ENCODE peak calls at places on chromosomes 13 and 19, in four cellular contexts. Z is kidney epithelial cell, Y is fibroblast of lung, C is heart right ventricle. E is an unnamed sample.
A peak's percentile ranks its signal among the peaks of the same experiment; 100 is the strongest.

GRCh38 chr19:18701250-18701608 is 17.7 kb downstream of the CRTC1 start:
- DNase-seq in Z (no peak), Y (no peak), C (no peak), E (no peak)

GRCh38 chr13:45623516-45624090 is 8.1 kb upstream of the ERICH6B start:
- DNase-seq in Z (no peak), Y (peak; percentile 36), C (no peak), E (no peak)

GRCh38 chr19:3404324-3405260 is 38.2 kb downstream of the NFIC start:
- DNase-seq in Z (no peak), Y (peak; percentile 94), C (peak; percentile 93), E (peak; percentile 42)

GRCh38 chr13:114019367-114019766 is 45.5 kb upstream of the C13orf46 start:
- DNase-seq in Z (no peak), Y (no peak), C (no peak), E (no peak)

GRCh38 chr13:39016789-39017188 is 21.1 kb downstream of the PROSER1 start:
- DNase-seq in Z (no peak), Y (peak; percentile 32), C (no peak), E (no peak)

GRCh38 chr13:95121516-95121915 is 179.7 kb downstream of the ABCC4 start:
- DNase-seq in Z (no peak), Y (no peak), C (no peak), E (no peak)

GRCh38 chr13:99133848-99134247 is 66.8 kb upstream of the UBAC2 start:
- DNase-seq in Z (no peak), Y (no peak), C (no peak), E (no peak)

GRCh38 chr13:109748677-109749076 is 37.7 kb downstream of the IRS2 start:
- DNase-seq in Z (no peak), Y (no peak), C (no peak), E (no peak)

GRCh38 chr19:39506944-39507714 is 7.8 kb upstream of the SELENOV start:
- DNase-seq in Z (peak; percentile 25), Y (peak; percentile 44), C (no peak), E (no peak)
- H3K4me3 ChIP-seq in Z (peak overlapping the region; percentile 37), Y (peak overlapping the region; percentile 45), C (peak overlapping the region; percentile 52), E (peak overlapping the region; percentile 53)

GRCh38 chr19:47607564-47608073 is 1.3 kb upstream of the BICRA start:
- DNase-seq in Z (no peak), Y (no peak), C (no peak), E (no peak)

GRCh38 chr19:47608908-47609879 is at the start of gene BICRA:
- DNase-seq in Z (no peak), Y (peak; percentile 82), C (peak; percentile 83), E (no peak)

GRCh38 chr19:47609885-47610545 is 1.1 kb downstream of the BICRA start:
- DNase-seq in Z (no peak), Y (peak; percentile 38), C (peak; percentile 29), E (no peak)

GRCh38 chr19:47610546-47610894 is 1.6 kb downstream of the BICRA start:
- DNase-seq in Z (no peak), Y (no peak), C (no peak), E (no peak)

GRCh38 chr19:47608074-47608907 is 643 bp upstream of the BICRA start:
- DNase-seq in Z (no peak), Y (peak; percentile 92), C (peak; percentile 95), E (peak; percentile 37)
- TF ChIP-seq CTCF in Z (peak; percentile 29), Y (peak; percentile 18), C (no peak), E (peak; percentile 38)

DNA sequence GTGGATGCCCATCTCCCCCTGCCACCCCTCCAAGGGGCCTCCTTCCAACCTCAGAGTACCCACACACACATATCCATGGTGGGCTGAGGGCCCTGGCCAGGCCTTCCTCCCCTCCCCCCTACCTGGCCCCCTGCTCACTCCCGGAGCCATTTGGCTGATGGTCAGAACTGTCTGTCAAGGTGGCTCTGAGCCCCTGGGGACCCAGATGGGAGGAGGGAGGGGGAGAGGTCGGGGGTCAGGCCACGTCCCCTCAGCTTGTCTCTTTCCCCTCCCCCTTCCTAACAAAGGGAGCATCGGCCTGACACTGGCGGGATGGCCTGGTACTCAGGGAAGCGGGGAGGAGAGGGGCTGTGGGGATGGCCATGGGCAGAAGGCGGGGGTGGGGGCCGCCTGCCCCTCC is 18.7 kb upstream of the POU2F2 start:
- DNase-seq in Z (no peak), Y (no peak), C (no peak), E (no peak)
- H3K27me3 ChIP-seq in Z (peaks cover 72% of the 10 kb centered on the region), Y (peaks cover 65% of the 10 kb centered on the region), C (peaks cover 81% of the 10 kb centered on the region), E (peaks cover 63% of the 10 kb centered on the region)

DNA sequence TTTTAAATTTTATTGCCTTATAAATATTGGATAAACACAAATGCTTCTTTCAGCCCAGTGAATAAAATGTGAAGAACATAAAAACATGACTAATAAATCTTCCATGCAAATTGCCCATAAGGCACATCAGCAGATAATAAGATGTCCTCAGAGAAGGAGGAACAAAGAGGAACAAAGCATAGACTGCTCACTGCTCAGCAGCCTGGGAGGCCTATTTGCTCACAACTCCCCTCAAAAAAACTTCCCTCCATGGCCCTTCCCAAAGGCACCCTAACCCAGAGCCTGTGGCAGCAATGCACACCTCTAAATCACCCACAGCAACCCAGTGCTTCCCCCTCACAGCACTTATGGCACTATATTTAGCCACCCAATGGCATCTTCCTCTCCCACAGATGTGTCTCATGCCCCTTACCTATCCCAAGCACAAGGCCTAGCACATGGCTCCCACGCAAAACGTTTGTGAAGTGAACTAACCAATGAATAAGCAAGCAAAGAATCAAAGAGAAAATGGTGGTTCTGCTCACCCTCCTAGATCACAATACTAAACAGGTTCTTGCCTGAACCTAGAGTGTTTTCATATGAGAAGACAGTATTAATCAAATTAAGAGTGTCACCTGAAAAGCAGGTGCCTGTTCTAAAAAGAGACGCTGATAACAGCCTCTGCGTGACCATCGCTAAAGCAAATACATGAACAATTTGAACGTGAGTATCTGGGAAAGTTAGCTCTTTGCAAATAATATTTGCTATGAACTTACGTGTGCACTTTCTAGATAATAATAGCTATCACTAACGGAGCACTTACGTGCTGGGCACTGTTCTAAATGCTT is 96.9 kb downstream of the TBC1D4 start:
- DNase-seq in Z (no peak), Y (no peak), C (peak; percentile 44), E (no peak)
- H3K4me3 ChIP-seq in Z (no peak overlapping the region), Y (no peak overlapping the region), C (peak overlapping the region; percentile 1), E (no peak overlapping the region)

GRCh38 chr13:112587359-112587766 is 590 bp downstream of the TUBGCP3 start:
- DNase-seq in Z (peak; percentile 43), Y (peak; percentile 85), C (peak; percentile 80), E (peak; percentile 19)
- TF ChIP-seq CTCF in Z (peak; percentile 5), Y (no peak), C (no peak), E (peak; percentile 27)

DNA sequence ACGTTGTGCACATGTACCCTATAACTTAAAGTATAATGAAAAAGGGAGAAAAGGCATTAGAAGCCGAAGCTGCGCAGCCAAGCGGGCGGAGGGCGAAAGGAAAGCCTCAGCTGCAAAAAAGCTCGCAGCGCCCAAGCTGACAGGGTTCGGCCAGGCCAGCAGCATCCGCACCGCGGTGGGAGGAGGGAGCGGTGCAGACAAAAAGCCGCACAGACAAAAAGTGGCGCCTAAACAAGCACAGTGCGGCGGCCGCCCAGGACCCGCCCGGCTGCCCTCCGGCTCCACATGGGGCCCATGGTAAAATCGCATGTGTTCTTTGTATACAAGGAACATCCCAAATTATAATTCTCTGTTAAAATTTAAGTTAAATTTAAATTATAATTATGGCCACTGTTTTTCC is 42.4 kb downstream of the PSG3 start:
- DNase-seq in Z (no peak), Y (no peak), C (no peak), E (no peak)
- H3K27me3 ChIP-seq in Z (peaks cover 4% of the 10 kb centered on the region), Y (peaks cover 11% of the 10 kb centered on the region), C (peaks cover 21% of the 10 kb centered on the region), E (no peaks in the 10 kb centered on the region)

GRCh38 chr19:35555301-35556005 is 8.0 kb downstream of the ATP4A start:
- DNase-seq in Z (no peak), Y (peak; percentile 24), C (no peak), E (no peak)

GRCh38 chr19:35556025-35556590 is 7.3 kb downstream of the ATP4A start:
- DNase-seq in Z (no peak), Y (no peak), C (no peak), E (no peak)

GRCh38 chr19:35558400-35559280 is 4.8 kb downstream of the ATP4A start:
- DNase-seq in Z (no peak), Y (no peak), C (no peak), E (no peak)

GRCh38 chr19:35557539-35558399 is 5.7 kb downstream of the ATP4A start:
- DNase-seq in Z (no peak), Y (peak; percentile 48), C (peak; percentile 35), E (no peak)

GRCh38 chr19:35556846-35557538 is 6.5 kb downstream of the ATP4A start:
- DNase-seq in Z (no peak), Y (no peak), C (no peak), E (no peak)
- H3K4me3 ChIP-seq in Z (no peak overlapping the region), Y (no peak overlapping the region), C (no peak overlapping the region), E (no peak overlapping the region)

DNA sequence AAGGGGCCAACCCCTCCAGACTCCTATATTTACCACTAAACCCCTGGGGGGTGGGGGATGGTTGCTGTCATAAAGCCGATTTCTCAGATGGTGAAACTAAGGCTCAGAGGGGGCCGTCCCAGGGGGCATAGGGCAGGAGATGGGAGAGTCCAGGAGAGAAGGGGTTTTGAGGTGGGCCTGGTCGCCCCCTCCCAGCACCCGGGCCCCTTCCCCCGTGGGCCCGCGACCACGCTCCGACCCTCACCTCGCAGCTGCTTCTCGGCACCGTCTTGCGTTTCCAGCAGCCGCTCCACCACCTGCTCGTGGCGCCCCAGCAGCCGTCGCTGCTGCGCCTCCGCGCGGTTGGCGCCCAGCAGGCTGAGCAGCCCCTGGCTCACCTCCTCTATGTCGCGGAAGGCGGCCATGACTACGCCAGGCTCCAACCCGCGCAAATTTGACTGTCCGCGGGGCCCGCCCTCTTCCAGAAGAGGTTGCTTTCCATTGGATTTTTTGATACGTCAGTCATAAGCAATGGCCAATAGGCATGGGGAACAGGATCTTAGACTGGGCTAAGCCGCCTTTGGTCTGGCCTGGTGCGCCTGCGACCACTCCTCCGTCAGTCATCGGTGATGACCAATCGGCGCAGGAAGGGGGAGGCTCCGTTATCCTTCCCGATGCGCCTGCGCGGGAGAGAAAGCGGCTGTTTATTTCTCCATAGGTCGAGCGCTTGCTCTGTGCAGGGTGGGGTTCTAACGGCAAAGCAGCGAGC is at the start of gene SPC24:
- DNase-seq in Z (peak; percentile 91), Y (peak; percentile 99), C (peak; percentile 96), E (peak; percentile 91)
- TF ChIP-seq CTCF in Z (no peak), Y (no peak), C (no peak), E (no peak)

DNA sequence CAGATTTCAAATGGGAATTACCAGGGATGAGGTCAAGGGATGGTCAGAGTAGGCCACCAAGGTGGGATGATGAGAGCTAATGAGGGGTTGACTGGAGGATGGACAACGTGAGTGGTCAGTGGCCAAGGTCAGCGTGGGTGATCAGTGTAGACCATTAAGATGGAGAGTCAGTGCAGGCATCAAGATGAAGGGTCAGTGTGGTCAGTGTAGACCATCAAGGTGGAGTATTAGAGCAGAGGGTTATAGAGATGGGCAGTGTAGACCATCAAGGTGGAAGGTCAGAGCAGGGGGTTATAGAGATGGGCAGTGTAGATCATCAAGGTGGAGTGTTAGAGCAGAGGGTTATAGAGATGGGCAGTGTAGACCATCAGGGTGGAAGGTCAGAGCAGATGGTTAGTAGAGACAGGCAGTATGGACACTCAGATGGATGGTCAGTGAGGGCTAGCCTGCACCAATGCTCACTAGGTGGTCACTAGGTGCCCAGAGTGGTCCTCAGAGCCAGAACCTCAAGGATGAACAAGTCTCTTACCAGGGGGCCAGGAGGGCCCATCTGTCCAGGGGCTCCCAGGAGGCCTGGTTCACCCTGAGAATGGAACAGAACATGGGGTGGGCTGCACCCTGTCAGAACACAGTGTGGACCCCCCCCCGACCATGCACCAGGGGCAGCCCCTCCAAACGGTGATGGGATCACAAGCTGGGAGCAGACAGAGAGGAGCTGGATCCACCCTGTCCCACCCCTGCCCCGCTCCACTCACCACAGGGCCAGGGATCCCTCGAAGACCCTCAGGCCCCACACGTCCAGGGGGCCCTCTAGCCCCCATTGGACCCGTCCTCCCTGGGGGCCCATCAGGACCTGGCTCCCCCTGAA is 32.7 kb upstream of the OLFM2 start:
- DNase-seq in Z (no peak), Y (no peak), C (no peak), E (no peak)
- H3K27me3 ChIP-seq in Z (peaks cover 18% of the 10 kb centered on the region), Y (no peaks in the 10 kb centered on the region), C (peaks cover 20% of the 10 kb centered on the region), E (no peaks in the 10 kb centered on the region)

GRCh38 chr19:8366961-8367326 is 3.0 kb downstream of the ANGPTL4 start:
- DNase-seq in Z (no peak), Y (peak; percentile 83), C (no peak), E (no peak)
- H3K4me3 ChIP-seq in Z (no peak overlapping the region), Y (peak overlapping the region; percentile 13), C (peak overlapping the region; percentile 28), E (peak overlapping the region; percentile 6)

E was measured in BJ.